ENCODE peak calls at places on chromosomes 5 and 9, in four cellular contexts. One of them, this sample, is unnamed.

GRCh38 chr9:35353731-35354365 is 136.1 kb upstream of the RUSC2 start:
- DNase-seq in adrenal gland: no peak
- DNase-seq in dermis blood vessel endothelial cell: no peak
- DNase-seq in PC-9: no peak
- DNase-seq in this sample: no peak

GRCh38 chr9:35073276-35073607 is 817 bp upstream of the VCP start:
- DNase-seq in dermis blood vessel endothelial cell: no peak
- DNase-seq in PC-9: no peak
- DNase-seq in adrenal gland: no peak
- DNase-seq in this sample: no peak

GRCh38 chr5:13944564-13945195 is at the start of gene DNAH5:
- DNase-seq in adrenal gland: no peak
- DNase-seq in PC-9: no peak
- DNase-seq in dermis blood vessel endothelial cell: no peak
- DNase-seq in this sample: no peak

GRCh38 chr5:113230711-113231652 is 203.8 kb downstream of the TSSK1B start:
- DNase-seq in dermis blood vessel endothelial cell: peak
- DNase-seq in adrenal gland: no peak
- DNase-seq in PC-9: no peak
- DNase-seq in this sample: no peak

GRCh38 chr5:36723921-36724320 is 117.5 kb downstream of the SLC1A3 start:
- DNase-seq in PC-9: no peak
- DNase-seq in adrenal gland: no peak
- DNase-seq in dermis blood vessel endothelial cell: no peak
- DNase-seq in this sample: no peak

GRCh38 chr9:114718801-114719221 is 36.8 kb upstream of the TEX48 start:
- DNase-seq in dermis blood vessel endothelial cell: no peak
- DNase-seq in adrenal gland: no peak
- DNase-seq in PC-9: peak
- DNase-seq in this sample: no peak

GRCh38 chr5:58274199-58274598 is 185.7 kb downstream of the PLK2 start:
- DNase-seq in PC-9: no peak
- DNase-seq in dermis blood vessel endothelial cell: peak
- DNase-seq in adrenal gland: no peak
- DNase-seq in this sample: no peak

GRCh38 chr5:82413302-82414042 is 135.3 kb upstream of the RPS23 start:
- DNase-seq in adrenal gland: no peak
- DNase-seq in PC-9: no peak
- DNase-seq in dermis blood vessel endothelial cell: no peak
- DNase-seq in this sample: no peak

GRCh38 chr9:124730772-124731171 is 40.3 kb downstream of the NR6A1 start:
- DNase-seq in adrenal gland: no peak
- DNase-seq in PC-9: no peak
- DNase-seq in dermis blood vessel endothelial cell: no peak
- DNase-seq in this sample: no peak

GRCh38 chr5:17243287-17244063 is 26.0 kb downstream of the BASP1 start:
- DNase-seq in PC-9: no peak
- DNase-seq in adrenal gland: no peak
- DNase-seq in dermis blood vessel endothelial cell: no peak
- DNase-seq in this sample: no peak

GRCh38 chr5:113172231-113172826 is 195.7 kb downstream of the DCP2 start:
- DNase-seq in PC-9: no peak
- DNase-seq in adrenal gland: no peak
- DNase-seq in dermis blood vessel endothelial cell: no peak
- DNase-seq in this sample: no peak

GRCh38 chr9:86822006-86822405 is 125.3 kb downstream of the GAS1 start:
- DNase-seq in dermis blood vessel endothelial cell: no peak
- DNase-seq in adrenal gland: no peak
- DNase-seq in PC-9: no peak
- DNase-seq in this sample: no peak

GRCh38 chr9:37390759-37391158 is 31.7 kb upstream of the GRHPR start:
- DNase-seq in adrenal gland: no peak
- DNase-seq in dermis blood vessel endothelial cell: peak
- DNase-seq in PC-9: peak
- DNase-seq in this sample: no peak

GRCh38 chr9:105355810-105356209 is 92.0 kb upstream of the FSD1L start:
- DNase-seq in adrenal gland: no peak
- DNase-seq in dermis blood vessel endothelial cell: no peak
- DNase-seq in PC-9: no peak
- DNase-seq in this sample: no peak

GRCh38 chr9:70159630-70160029 is 99.1 kb upstream of the SMC5 start:
- DNase-seq in dermis blood vessel endothelial cell: no peak
- DNase-seq in PC-9: no peak
- DNase-seq in adrenal gland: no peak
- DNase-seq in this sample: no peak

GRCh38 chr5:124952079-124952478 is 205.6 kb upstream of the ZNF608 start:
- DNase-seq in dermis blood vessel endothelial cell: no peak
- DNase-seq in adrenal gland: peak
- DNase-seq in PC-9: no peak
- DNase-seq in this sample: no peak

GRCh38 chr5:121667292-121667691 is 184.4 kb upstream of the FTMT start:
- DNase-seq in PC-9: no peak
- DNase-seq in dermis blood vessel endothelial cell: no peak
- DNase-seq in adrenal gland: no peak
- DNase-seq in this sample: no peak

GRCh38 chr9:4923580-4924544 is 61.2 kb upstream of the JAK2 start:
- DNase-seq in adrenal gland: no peak
- DNase-seq in dermis blood vessel endothelial cell: peak
- DNase-seq in PC-9: no peak
- DNase-seq in this sample: no peak

GRCh38 chr5:104189909-104190308 is 627.3 kb upstream of the NUDT12 start:
- DNase-seq in dermis blood vessel endothelial cell: peak
- DNase-seq in PC-9: no peak
- DNase-seq in adrenal gland: no peak
- DNase-seq in this sample: no peak

GRCh38 chr5:5025774-5026406 is 114.2 kb upstream of the ADAMTS16 start:
- DNase-seq in dermis blood vessel endothelial cell: no peak
- DNase-seq in PC-9: peak
- DNase-seq in adrenal gland: no peak
- DNase-seq in this sample: no peak

GRCh38 chr9:8627944-8628679 is 828.5 kb upstream of the DMAC1 start:
- DNase-seq in dermis blood vessel endothelial cell: no peak
- DNase-seq in adrenal gland: no peak
- DNase-seq in PC-9: no peak
- DNase-seq in this sample: no peak

GRCh38 chr5:66830636-66831035 is 234.4 kb downstream of the MAST4 start:
- DNase-seq in PC-9: no peak
- DNase-seq in adrenal gland: no peak
- DNase-seq in dermis blood vessel endothelial cell: peak
- DNase-seq in this sample: no peak

GRCh38 chr9:104971521-104971920 is 43.6 kb upstream of the ABCA1 start:
- DNase-seq in PC-9: no peak
- DNase-seq in adrenal gland: no peak
- DNase-seq in dermis blood vessel endothelial cell: no peak
- DNase-seq in this sample: no peak

This sample was measured in ascending aorta.